ENCODE peak calls at places on chromosomes 2 and 18, in ten cellular contexts. N is Peyer's patch, W is stomach, K is lower leg skin, D is endothelial cell of umbilical vein, Q is prostate gland, L is breast epithelium, S is GM12891, V is esophagus squamous epithelium, P is A549. Y is an unnamed sample.

GRCh38 chr2:8643238-8643995 is 38.4 kb upstream of the ID2 start:
- DNase-seq in L (no peak), N (no peak), P (no peak), S (no peak), V (no peak), Q (no peak), D (no peak), K (no peak), W (no peak), Y (no peak)

GRCh38 chr18:3794537-3795348 is 344.8 kb downstream of the TGIF1 start:
- DNase-seq in Q (no peak), D (peak; percentile 97), V (no peak), W (peak; percentile 79), K (no peak), N (no peak), L (no peak), S (no peak), P (no peak), Y (peak; percentile 71)

GRCh38 chr2:124258481-124258880 is 233.4 kb downstream of the CNTNAP5 start:
- DNase-seq in P (no peak), V (no peak), W (no peak), L (no peak), S (no peak), Q (no peak), K (no peak), D (no peak), N (no peak), Y (no peak)

GRCh38 chr2:42007596-42007995 is 40.2 kb upstream of the PKDCC start:
- DNase-seq in D (no peak), K (peak; percentile 53), W (no peak), L (no peak), V (no peak), Q (no peak), S (no peak), N (no peak), P (no peak), Y (no peak)

GRCh38 chr2:8044046-8044594 is 637.7 kb upstream of the ID2 start:
- DNase-seq in P (no peak), V (no peak), N (no peak), Q (no peak), W (no peak), L (no peak), D (no peak), S (no peak), K (no peak), Y (no peak)

GRCh38 chr2:106900130-106900529 is 14.2 kb upstream of the ST6GAL2 start:
- DNase-seq in N (no peak), V (no peak), L (no peak), Q (no peak), P (no peak), K (no peak), W (no peak), D (no peak), S (no peak), Y (no peak)

GRCh38 chr2:120794716-120795115 is 59.0 kb downstream of the GLI2 start:
- DNase-seq in Q (no peak), W (no peak), D (no peak), L (no peak), V (no peak), P (no peak), K (no peak), S (no peak), N (no peak), Y (no peak)

GRCh38 chr18:32910694-32911296 is 138.0 kb upstream of the KLHL14 start:
- DNase-seq in D (no peak), L (no peak), K (no peak), S (no peak), P (no peak), Q (no peak), W (no peak), V (no peak), N (no peak), Y (no peak)

GRCh38 chr2:227788556-227788955 is 25.1 kb upstream of the CCL20 start:
- DNase-seq in N (no peak), D (peak; percentile 40), Q (no peak), W (no peak), K (peak; percentile 6), S (no peak), V (no peak), L (no peak), P (no peak), Y (no peak)

GRCh38 chr2:222730346-222731065 is 59.0 kb downstream of the MOGAT1 start:
- DNase-seq in W (no peak), K (no peak), P (no peak), Q (no peak), N (no peak), S (no peak), V (no peak), D (no peak), L (no peak), Y (no peak)

GRCh38 chr2:28296243-28296642 is 96.4 kb upstream of the FOSL2 start:
- DNase-seq in K (no peak), W (no peak), L (no peak), V (no peak), Q (no peak), S (no peak), N (no peak), D (no peak), P (peak; percentile 51), Y (peak; percentile 62)

GRCh38 chr2:181741756-181742155 is 61.4 kb upstream of the NEUROD1 start:
- DNase-seq in S (no peak), L (no peak), W (no peak), P (no peak), Q (no peak), D (no peak), V (no peak), N (no peak), K (no peak), Y (peak; percentile 17)

DNA sequence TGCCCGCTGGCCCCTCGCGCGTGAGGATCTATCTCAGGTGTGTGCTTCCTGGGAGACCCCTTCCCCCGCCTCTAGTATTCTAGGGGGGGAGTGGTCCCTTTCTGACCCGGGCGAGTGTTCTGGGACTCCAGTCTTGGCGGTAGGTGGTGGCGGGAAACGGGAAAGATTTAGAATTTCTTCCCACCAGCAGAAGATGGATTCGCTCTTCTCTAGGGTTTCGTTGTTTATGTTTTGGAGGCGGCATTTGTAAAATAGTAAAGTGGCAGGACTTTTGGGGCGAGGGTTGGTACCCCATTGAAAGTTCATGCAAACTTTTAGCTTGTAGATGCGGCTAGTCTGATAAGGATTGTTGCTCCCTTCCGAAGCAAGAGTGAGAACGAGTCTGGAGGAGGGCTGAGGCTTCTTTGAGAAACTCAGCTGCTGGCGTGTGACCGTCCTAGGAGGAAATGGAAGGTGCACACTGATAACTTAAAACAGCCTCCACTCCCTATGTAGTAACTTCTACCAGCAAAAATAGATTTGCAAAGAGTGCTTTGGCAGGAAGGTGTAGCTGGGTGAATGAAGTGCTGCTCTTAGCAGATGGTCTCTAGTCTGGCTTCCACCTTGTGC is 402 bp downstream of the GPD2 start:
- DNase-seq in W (peak; percentile 44), V (no peak), D (peak; percentile 54), L (no peak), K (no peak), P (no peak), N (peak; percentile 21), Q (peak; percentile 19), S (no peak), Y (peak; percentile 33)
- TF ChIP-seq POLR2A in W (no peak), V (no peak), D (no peak), L (no peak), K (no peak), P (no peak), N (peak; percentile 6), Q (no peak), S (no peak), Y (no peak)

GRCh38 chr2:237727363-237727762 is 71.2 kb upstream of the RBM44 start:
- DNase-seq in Q (no peak), K (peak; percentile 75), P (no peak), D (no peak), L (no peak), N (peak; percentile 13), W (no peak), V (no peak), S (no peak), Y (peak; percentile 22)
- TF ChIP-seq POLR2A in Q (no peak), K (no peak), P (no peak), D (no peak), L (no peak), N (no peak), W (no peak), V (no peak), S (no peak), Y (no peak)

GRCh38 chr2:64653174-64654062 is at the start of gene SERTAD2:
- DNase-seq in P (peak; percentile 82), L (peak; percentile 87), K (peak; percentile 97), D (peak; percentile 87), W (peak; percentile 91), Q (peak; percentile 87), S (peak; percentile 85), V (peak; percentile 53), N (peak; percentile 89), Y (peak; percentile 74)
- TF ChIP-seq POLR2A in P (peak; percentile 89), L (peak; percentile 77), K (no peak), D (peak; percentile 63), W (peak; percentile 23), Q (peak; percentile 86), S (peak; percentile 65), V (no peak), N (peak; percentile 92), Y (peak; percentile 89)

GRCh38 chr2:235006986-235007385 is 55.2 kb downstream of the SH3BP4 start:
- DNase-seq in P (no peak), K (no peak), N (no peak), W (no peak), L (no peak), V (no peak), Q (no peak), D (no peak), S (no peak), Y (no peak)

GRCh38 chr2:235006461-235006860 is 54.6 kb downstream of the SH3BP4 start:
- DNase-seq in V (no peak), D (no peak), P (no peak), Q (no peak), L (no peak), N (no peak), K (no peak), W (no peak), S (no peak), Y (no peak)

GRCh38 chr2:235004289-235004903 is 52.6 kb downstream of the SH3BP4 start:
- DNase-seq in K (no peak), N (no peak), V (no peak), P (no peak), Q (no peak), L (no peak), D (no peak), W (no peak), S (no peak), Y (no peak)

GRCh38 chr2:235005023-235005422 is 53.2 kb downstream of the SH3BP4 start:
- DNase-seq in N (no peak), K (no peak), W (no peak), L (no peak), P (no peak), S (no peak), D (no peak), V (no peak), Q (no peak), Y (no peak)

DNA sequence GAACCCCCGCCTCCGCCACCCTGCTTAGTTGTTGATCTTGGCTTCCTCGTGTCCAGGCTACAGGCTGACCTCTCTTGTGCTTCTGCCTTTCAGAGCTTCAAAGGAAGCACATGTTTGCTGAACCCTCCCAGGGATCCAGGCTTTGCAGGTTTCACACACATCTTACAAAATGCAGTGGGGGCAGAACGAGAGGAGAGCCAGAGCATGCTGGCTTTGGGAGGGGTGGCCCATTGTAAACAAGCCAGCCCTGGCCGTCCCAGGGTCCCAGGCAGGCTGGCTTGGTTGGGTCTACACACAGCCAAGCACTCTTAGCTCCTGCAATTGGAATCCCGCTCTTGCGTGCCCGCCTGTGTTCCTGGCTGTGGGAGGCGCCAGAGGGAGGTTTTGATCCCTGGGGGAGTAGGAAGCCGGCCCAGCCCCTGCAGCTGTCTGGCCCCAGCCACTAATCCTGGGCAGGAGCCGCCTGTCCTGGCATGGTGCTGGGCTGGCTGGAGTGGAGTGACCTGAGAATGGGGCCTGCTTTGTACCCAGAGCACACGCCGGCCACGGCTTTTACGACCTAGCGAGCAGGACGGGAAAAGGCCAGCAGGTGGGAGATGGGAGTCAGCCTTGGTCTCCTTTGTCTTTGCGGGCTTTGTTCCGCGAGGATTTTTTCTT is 53.9 kb downstream of the SH3BP4 start:
- DNase-seq in D (peak; percentile 75), L (no peak), S (no peak), K (no peak), W (peak; percentile 88), V (no peak), Q (peak; percentile 78), P (no peak), N (no peak), Y (no peak)
- TF ChIP-seq POLR2A in D (no peak), L (no peak), S (no peak), K (no peak), W (no peak), V (no peak), Q (no peak), P (no peak), N (no peak), Y (no peak)

Y was measured in H54.